ENCODE peak calls at places on chromosomes 13 and 19, in four cellular contexts. I, V, D and B are unnamed samples.

GRCh38 chr19:40596608-40597328 is 4.4 kb upstream of the LTBP4 start:
- DNase-seq in V (no peak), I (no peak), D (peak), B (no peak)

GRCh38 chr19:16400911-16401675 is 70.7 kb downstream of the EPS15L1 start:
- DNase-seq in D (no peak), I (no peak), V (no peak), B (no peak)

GRCh38 chr13:44407891-44408290 is 34.3 kb downstream of the SERP2 start:
- DNase-seq in I (no peak), D (no peak), V (no peak), B (no peak)

GRCh38 chr13:108963846-108964600 is 334.6 kb downstream of the MYO16 start:
- DNase-seq in I (no peak), V (no peak), D (no peak), B (no peak)

GRCh38 chr13:110329798-110330461 is 22.8 kb downstream of the COL4A2 start:
- DNase-seq in I (no peak), V (no peak), D (no peak), B (no peak)

GRCh38 chr13:110138009-110138699 is 168.8 kb downstream of the COL4A1 start:
- DNase-seq in V (peak), I (peak), D (peak), B (peak)

GRCh38 chr19:18833849-18834643 is 2.3 kb downstream of the UPF1 start:
- DNase-seq in D (no peak), V (no peak), I (no peak), B (no peak)

GRCh38 chr19:1789282-1790020 is 22.6 kb downstream of the ATP8B3 start:
- DNase-seq in I (no peak), D (no peak), V (no peak), B (no peak)

GRCh38 chr13:40456397-40456958 is 210.0 kb downstream of the FOXO1 start:
- DNase-seq in V (no peak), I (no peak), D (no peak), B (no peak)

GRCh38 chr13:24693862-24694471 is 13.8 kb downstream of the ATP12A start:
- DNase-seq in I (no peak), V (peak), D (peak), B (peak)

GRCh38 chr13:51625555-51626345 is 41.5 kb downstream of the WDFY2 start:
- DNase-seq in I (no peak), D (no peak), V (no peak), B (no peak)

GRCh38 chr13:52950436-52950960 is 78.1 kb upstream of the OLFM4 start:
- DNase-seq in V (no peak), D (no peak), I (no peak), B (no peak)

GRCh38 chr13:60258349-60258748 is 94.6 kb upstream of the DIAPH3 start:
- DNase-seq in D (no peak), I (no peak), V (no peak), B (no peak)

DNA sequence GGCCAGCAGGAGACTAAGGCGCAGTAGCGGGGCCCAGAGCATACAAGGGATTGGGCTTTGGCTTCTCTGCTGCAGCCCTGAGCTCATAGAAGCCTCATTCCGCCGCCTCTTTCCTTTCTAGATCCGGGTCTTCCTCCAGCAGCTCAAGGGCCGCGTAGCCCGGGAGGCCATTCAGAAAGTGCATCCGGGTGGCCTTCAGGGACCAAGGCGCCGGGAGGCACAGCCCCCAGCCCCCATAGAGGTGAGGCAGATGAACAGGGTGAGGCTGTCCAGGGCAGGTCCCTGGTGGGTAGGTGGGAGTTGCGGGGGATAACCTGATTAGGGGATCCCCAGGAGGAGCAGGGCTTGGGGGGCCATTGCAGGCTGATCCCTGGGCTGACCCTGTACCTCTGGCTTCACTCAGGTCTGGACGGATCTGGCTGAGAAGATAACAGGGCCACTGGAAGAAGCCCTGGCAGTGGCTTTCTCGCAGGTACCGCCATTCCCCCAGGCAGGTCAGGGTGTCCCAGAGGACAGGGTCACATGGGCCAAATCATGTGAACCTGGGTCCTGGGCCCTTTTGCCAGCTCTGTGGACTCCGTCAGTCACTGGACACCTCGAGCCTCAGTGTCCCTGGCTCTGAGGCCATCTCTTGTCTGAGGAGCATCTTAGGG is 1.3 kb downstream of the SNAPC2 start:
- DNase-seq in D (no peak), V (no peak), I (no peak), B (no peak)
- TF ChIP-seq SPI1 in D (no peak), V (no peak), I (no peak), B (no peak)

GRCh38 chr13:46684287-46685001 is 112.5 kb downstream of the ESD start:
- DNase-seq in V (no peak), D (no peak), I (no peak), B (no peak)
- TF ChIP-seq SPI1 in V (peak), D (no peak), I (no peak), B (no peak)

GRCh38 chr13:99980201-99981114 is 1.1 kb upstream of the ZIC2 start:
- DNase-seq in D (peak), V (no peak), I (no peak), B (no peak)
- TF ChIP-seq SPI1 in D (no peak), V (no peak), I (no peak), B (no peak)

DNA sequence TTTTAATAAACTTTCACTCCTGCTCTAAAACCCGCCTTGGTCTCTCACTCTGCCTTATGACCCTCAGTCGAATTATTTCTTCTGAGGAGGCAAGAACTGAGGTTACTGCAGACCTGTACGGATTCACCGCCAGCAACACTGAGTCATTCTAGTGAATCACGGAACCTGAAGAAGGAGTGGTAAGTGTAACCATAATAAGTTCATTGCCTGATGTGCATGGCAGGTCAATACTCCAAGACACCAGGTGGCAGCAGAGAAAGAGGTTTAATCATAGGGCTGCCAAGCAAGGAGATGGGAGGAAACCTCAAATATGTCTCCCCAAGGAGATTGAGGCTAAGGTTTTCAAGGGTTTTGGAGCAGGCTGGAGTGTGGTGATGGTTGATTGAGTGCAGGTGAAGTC is 204.3 kb upstream of the IPO5 start:
- DNase-seq in I (no peak), V (no peak), D (no peak), B (no peak)
- TF ChIP-seq SPI1 in I (no peak), V (no peak), D (no peak), B (no peak)

GRCh38 chr13:113734826-113735125 is 24.2 kb upstream of the TMEM255B start:
- DNase-seq in I (no peak), D (no peak), V (no peak), B (no peak)
- TF ChIP-seq SPI1 in I (no peak), D (no peak), V (no peak), B (no peak)